ENCODE peak calls at places on chromosome 12, in four cellular contexts. G is lung, C is lower lobe of right lung, B is SK-N-DZ. H is an unnamed sample.

GRCh38 chr12:76915381-76916169 is 36.8 kb upstream of the CSRP2 start:
- DNase-seq in G (no peak), C (no peak), B (no peak), H (no peak)

GRCh38 chr12:58026421-58026820 is 85.1 kb downstream of the ATP23 start:
- DNase-seq in G (no peak), C (no peak), B (no peak), H (no peak)

GRCh38 chr12:56411781-56412639 is 37.2 kb downstream of the TIMELESS start:
- DNase-seq in G (no peak), C (no peak), B (no peak), H (no peak)

GRCh38 chr12:93667672-93668071 is 9.5 kb upstream of the CRADD start:
- DNase-seq in G (no peak), C (no peak), B (no peak), H (no peak)

GRCh38 chr12:8556748-8557147 is 16.0 kb upstream of the CLEC4E start:
- DNase-seq in G (no peak), C (no peak), B (no peak), H (no peak)

GRCh38 chr12:98403936-98404335 is 111.5 kb upstream of the TMPO start:
- DNase-seq in G (no peak), C (no peak), B (no peak), H (no peak)

GRCh38 chr12:25950329-25951115 is 8.0 kb upstream of the RASSF8 start:
- DNase-seq in G (no peak), C (no peak), B (no peak), H (no peak)

GRCh38 chr12:112122823-112123690 is 2.3 kb upstream of the TRAFD1 start:
- DNase-seq in G (no peak), C (no peak), B (no peak), H (no peak)

GRCh38 chr12:32397703-32398102 is 1.7 kb upstream of the FGD4 start:
- DNase-seq in G (no peak), C (no peak), B (no peak), H (no peak)

GRCh38 chr12:116406529-116406928 is 129.0 kb upstream of the MED13L start:
- DNase-seq in G (peak), C (peak), B (peak), H (peak)

GRCh38 chr12:89414851-89415250 is 62.5 kb upstream of the DUSP6 start:
- DNase-seq in G (no peak), C (no peak), B (no peak), H (no peak)

GRCh38 chr12:15899282-15899870 is 11.8 kb upstream of the DERA start:
- DNase-seq in G (no peak), C (no peak), B (peak), H (no peak)

GRCh38 chr12:87368259-87368658 is 660.9 kb downstream of the C12orf50 start:
- DNase-seq in G (no peak), C (no peak), B (no peak), H (no peak)

GRCh38 chr12:20445693-20446092 is 77.4 kb downstream of the PDE3A start:
- DNase-seq in G (no peak), C (no peak), B (no peak), H (no peak)

GRCh38 chr12:122830517-122831214 is 4.6 kb upstream of the HIP1R start:
- DNase-seq in G (peak), C (no peak), B (no peak), H (no peak)

GRCh38 chr12:123732251-123732650 is 20.1 kb downstream of the ATP6V0A2 start:
- DNase-seq in G (no peak), C (no peak), B (no peak), H (no peak)

GRCh38 chr12:127273621-127274020 is 993.3 kb upstream of the TMEM132C start:
- DNase-seq in G (no peak), C (no peak), B (no peak), H (no peak)

GRCh38 chr12:75852143-75852542 is 179.4 kb downstream of the PHLDA1 start:
- DNase-seq in G (no peak), C (no peak), B (no peak), H (no peak)

GRCh38 chr12:12441891-12442461 is 85.1 kb downstream of the BORCS5 start:
- DNase-seq in G (no peak), C (no peak), B (no peak), H (no peak)

GRCh38 chr12:124581299-124581698 is 13.9 kb upstream of the NCOR2 start:
- DNase-seq in G (no peak), C (no peak), B (no peak), H (no peak)

GRCh38 chr12:91892081-91892855 is 253.4 kb downstream of the BTG1 start:
- DNase-seq in G (no peak), C (no peak), B (no peak), H (no peak)

GRCh38 chr12:125403145-125403789 is 338.0 kb downstream of the AACS start:
- DNase-seq in G (no peak), C (no peak), B (peak), H (no peak)

GRCh38 chr12:84910549-84911241 is 1.9 kb downstream of the SLC6A15 start:
- DNase-seq in G (no peak), C (no peak), B (peak), H (no peak)

GRCh38 chr12:21819678-21820077 is 45.2 kb upstream of the KCNJ8 start:
- DNase-seq in G (no peak), C (no peak), B (no peak), H (no peak)

GRCh38 chr12:57154804-57155434 is 7.5 kb upstream of the LRP1-AS start:
- DNase-seq in G (no peak), C (no peak), B (no peak), H (no peak)

GRCh38 chr12:92021665-92022033 is 124.0 kb downstream of the BTG1 start:
- DNase-seq in G (no peak), C (no peak), B (peak), H (no peak)

GRCh38 chr12:60501124-60501729 is 905.4 kb downstream of the SLC16A7 start:
- DNase-seq in G (no peak), C (no peak), B (peak), H (no peak)

GRCh38 chr12:53005215-53005985 is 856 bp upstream of the EIF4B start:
- DNase-seq in G (peak), C (peak), B (peak), H (no peak)